ENCODE peak calls at places on chromosome X, in six cellular contexts. One of them, this sample, is unnamed.

GRCh38 chrX:136761410-136761809 is 19.3 kb downstream of the ARHGEF6 start:
- DNase-seq in RWPE1: no peak
- DNase-seq in suprapubic skin: no peak
- DNase-seq in body of pancreas: no peak
- DNase-seq in endothelial cell: no peak
- DNase-seq in AG04450: no peak
- DNase-seq in this sample: no peak

GRCh38 chrX:40646489-40647306 is 663 bp downstream of the CXorf38 start:
- DNase-seq in RWPE1: peak
- DNase-seq in suprapubic skin: peak
- DNase-seq in body of pancreas: peak
- DNase-seq in endothelial cell: peak
- DNase-seq in AG04450: no peak
- DNase-seq in this sample: peak

GRCh38 chrX:72258174-72258573 is 18.9 kb downstream of the RPS4X start:
- DNase-seq in RWPE1: no peak
- DNase-seq in suprapubic skin: no peak
- DNase-seq in body of pancreas: no peak
- DNase-seq in endothelial cell: no peak
- DNase-seq in AG04450: peak
- DNase-seq in this sample: peak

GRCh38 chrX:14529288-14529989 is at the start of gene GLRA2:
- DNase-seq in RWPE1: peak
- DNase-seq in suprapubic skin: no peak
- DNase-seq in body of pancreas: no peak
- DNase-seq in endothelial cell: peak
- DNase-seq in AG04450: no peak
- DNase-seq in this sample: peak

GRCh38 chrX:66731398-66731797 is 92.5 kb upstream of the EDA2R start:
- DNase-seq in RWPE1: no peak
- DNase-seq in suprapubic skin: no peak
- DNase-seq in body of pancreas: no peak
- DNase-seq in endothelial cell: no peak
- DNase-seq in AG04450: peak
- DNase-seq in this sample: no peak

GRCh38 chrX:34563061-34563460 is 94.0 kb downstream of the TMEM47 start:
- DNase-seq in RWPE1: no peak
- DNase-seq in suprapubic skin: no peak
- DNase-seq in body of pancreas: no peak
- DNase-seq in endothelial cell: no peak
- DNase-seq in AG04450: no peak
- DNase-seq in this sample: no peak

GRCh38 chrX:40495659-40496058 is 85.1 kb upstream of the ATP6AP2 start:
- DNase-seq in RWPE1: no peak
- DNase-seq in suprapubic skin: no peak
- DNase-seq in body of pancreas: no peak
- DNase-seq in endothelial cell: no peak
- DNase-seq in AG04450: no peak
- DNase-seq in this sample: no peak

GRCh38 chrX:43655151-43655676 is 885 bp upstream of the MAOA start:
- DNase-seq in RWPE1: peak
- DNase-seq in suprapubic skin: peak
- DNase-seq in body of pancreas: peak
- DNase-seq in endothelial cell: peak
- DNase-seq in AG04450: no peak
- DNase-seq in this sample: peak

GRCh38 chrX:155613927-155614559 is 1.3 kb upstream of the TMLHE start:
- DNase-seq in RWPE1: no peak
- DNase-seq in suprapubic skin: no peak
- DNase-seq in body of pancreas: no peak
- DNase-seq in endothelial cell: no peak
- DNase-seq in AG04450: no peak
- DNase-seq in this sample: no peak

GRCh38 chrX:149950681-149951080 is 12.4 kb upstream of the EOLA2 start:
- DNase-seq in RWPE1: peak
- DNase-seq in suprapubic skin: no peak
- DNase-seq in body of pancreas: peak
- DNase-seq in endothelial cell: no peak
- DNase-seq in AG04450: peak
- DNase-seq in this sample: peak

GRCh38 chrX:107683124-107683895 is 55.0 kb downstream of the PRPS1 start:
- DNase-seq in RWPE1: no peak
- DNase-seq in suprapubic skin: no peak
- DNase-seq in body of pancreas: peak
- DNase-seq in endothelial cell: no peak
- DNase-seq in AG04450: no peak
- DNase-seq in this sample: no peak

GRCh38 chrX:118729043-118729652 is 1.7 kb downstream of the IL13RA1 start:
- DNase-seq in RWPE1: no peak
- DNase-seq in suprapubic skin: no peak
- DNase-seq in body of pancreas: no peak
- DNase-seq in endothelial cell: no peak
- DNase-seq in AG04450: no peak
- DNase-seq in this sample: no peak

GRCh38 chrX:82141942-82142341 is 940.0 kb downstream of the SH3BGRL start:
- DNase-seq in RWPE1: no peak
- DNase-seq in suprapubic skin: no peak
- DNase-seq in body of pancreas: no peak
- DNase-seq in endothelial cell: no peak
- DNase-seq in AG04450: no peak
- DNase-seq in this sample: no peak

GRCh38 chrX:140765043-140765784 is 55.7 kb downstream of the LINC00632 start:
- DNase-seq in RWPE1: no peak
- DNase-seq in suprapubic skin: no peak
- DNase-seq in body of pancreas: peak
- DNase-seq in endothelial cell: peak
- DNase-seq in AG04450: peak
- DNase-seq in this sample: no peak

GRCh38 chrX:119617511-119618164 is 11.4 kb upstream of the NKRF start:
- DNase-seq in RWPE1: no peak
- DNase-seq in suprapubic skin: no peak
- DNase-seq in body of pancreas: peak
- DNase-seq in endothelial cell: no peak
- DNase-seq in AG04450: no peak
- DNase-seq in this sample: no peak

GRCh38 chrX:148691456-148691855 is 191.0 kb downstream of the AFF2 start:
- DNase-seq in RWPE1: no peak
- DNase-seq in suprapubic skin: no peak
- DNase-seq in body of pancreas: no peak
- DNase-seq in endothelial cell: no peak
- DNase-seq in AG04450: no peak
- DNase-seq in this sample: no peak

GRCh38 chrX:109848451-109849050 is 115.5 kb upstream of the ACSL4 start:
- DNase-seq in RWPE1: no peak
- DNase-seq in suprapubic skin: no peak
- DNase-seq in body of pancreas: no peak
- DNase-seq in endothelial cell: no peak
- DNase-seq in AG04450: no peak
- DNase-seq in this sample: no peak

GRCh38 chrX:140701480-140701879 is 8.1 kb upstream of the LINC00632 start:
- DNase-seq in RWPE1: peak
- DNase-seq in suprapubic skin: no peak
- DNase-seq in body of pancreas: peak
- DNase-seq in endothelial cell: no peak
- DNase-seq in AG04450: no peak
- DNase-seq in this sample: no peak

GRCh38 chrX:46713672-46714487 is 45.0 kb downstream of the SLC9A7 start:
- DNase-seq in RWPE1: no peak
- DNase-seq in suprapubic skin: no peak
- DNase-seq in body of pancreas: no peak
- DNase-seq in endothelial cell: no peak
- DNase-seq in AG04450: peak
- DNase-seq in this sample: no peak

GRCh38 chrX:71181558-71181909 is 36.9 kb downstream of the NLGN3 start:
- DNase-seq in RWPE1: no peak
- DNase-seq in suprapubic skin: no peak
- DNase-seq in body of pancreas: peak
- DNase-seq in endothelial cell: peak
- DNase-seq in AG04450: no peak
- DNase-seq in this sample: no peak

GRCh38 chrX:12383196-12383595 is 244.9 kb downstream of the FRMPD4 start:
- DNase-seq in RWPE1: no peak
- DNase-seq in suprapubic skin: no peak
- DNase-seq in body of pancreas: no peak
- DNase-seq in endothelial cell: no peak
- DNase-seq in AG04450: no peak
- DNase-seq in this sample: no peak

GRCh38 chrX:101986571-101986970 is 54.7 kb upstream of the ZMAT1 start:
- DNase-seq in RWPE1: no peak
- DNase-seq in suprapubic skin: no peak
- DNase-seq in body of pancreas: no peak
- DNase-seq in endothelial cell: no peak
- DNase-seq in AG04450: no peak
- DNase-seq in this sample: no peak

GRCh38 chrX:12434493-12434892 is 296.2 kb downstream of the FRMPD4 start:
- DNase-seq in RWPE1: no peak
- DNase-seq in suprapubic skin: no peak
- DNase-seq in body of pancreas: no peak
- DNase-seq in endothelial cell: no peak
- DNase-seq in AG04450: no peak
- DNase-seq in this sample: no peak

GRCh38 chrX:337331-337831 is 18.8 kb upstream of the GTPBP6 start:
- DNase-seq in RWPE1: no peak
- DNase-seq in suprapubic skin: no peak
- DNase-seq in body of pancreas: no peak
- DNase-seq in endothelial cell: no peak
- DNase-seq in AG04450: no peak
- DNase-seq in this sample: no peak

GRCh38 chrX:344371-344901 is 25.8 kb upstream of the GTPBP6 start:
- DNase-seq in RWPE1: no peak
- DNase-seq in suprapubic skin: peak
- DNase-seq in body of pancreas: no peak
- DNase-seq in endothelial cell: no peak
- DNase-seq in AG04450: no peak
- DNase-seq in this sample: no peak

GRCh38 chrX:153766871-153767673 is 3.0 kb downstream of the PLXNB3 start:
- DNase-seq in RWPE1: no peak
- DNase-seq in suprapubic skin: no peak
- DNase-seq in body of pancreas: no peak
- DNase-seq in endothelial cell: no peak
- DNase-seq in AG04450: no peak
- DNase-seq in this sample: no peak

GRCh38 chrX:22666441-22666840 is 333.3 kb upstream of the DDX53 start:
- DNase-seq in RWPE1: no peak
- DNase-seq in suprapubic skin: no peak
- DNase-seq in body of pancreas: no peak
- DNase-seq in endothelial cell: peak
- DNase-seq in AG04450: no peak
- DNase-seq in this sample: no peak

GRCh38 chrX:18047440-18047940 is 173.2 kb downstream of the BEND2 start:
- DNase-seq in RWPE1: peak
- DNase-seq in suprapubic skin: no peak
- DNase-seq in body of pancreas: no peak
- DNase-seq in endothelial cell: no peak
- DNase-seq in AG04450: no peak
- DNase-seq in this sample: no peak

GRCh38 chrX:148601034-148601433 is 100.6 kb downstream of the AFF2 start:
- DNase-seq in RWPE1: peak
- DNase-seq in suprapubic skin: no peak
- DNase-seq in body of pancreas: no peak
- DNase-seq in endothelial cell: no peak
- DNase-seq in AG04450: no peak
- DNase-seq in this sample: no peak

DNA sequence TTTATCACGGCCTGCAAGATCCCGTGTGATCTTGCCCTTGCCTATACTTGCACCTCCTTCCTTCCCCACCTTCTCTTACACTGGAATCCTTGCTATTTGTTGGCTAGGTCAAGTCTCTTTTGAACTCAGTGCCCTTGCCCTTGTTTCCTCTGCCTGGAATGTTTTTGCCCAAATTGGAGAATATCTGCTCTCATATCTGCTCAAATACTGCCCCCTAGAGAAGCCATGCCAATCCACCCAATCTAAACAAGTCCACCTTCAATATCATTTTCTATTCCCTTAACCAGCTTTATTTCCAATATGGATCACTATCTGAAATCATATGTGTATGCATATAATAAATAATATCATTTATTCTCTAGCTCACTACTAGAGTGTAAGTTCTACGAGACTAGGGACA is 1044.2 kb upstream of the FTHL17 start:
- DNase-seq in RWPE1: no peak
- DNase-seq in suprapubic skin: no peak
- DNase-seq in body of pancreas: no peak
- DNase-seq in endothelial cell: no peak
- DNase-seq in AG04450: no peak
- DNase-seq in this sample: peak
- TF ChIP-seq CTCF in RWPE1: no peak
- TF ChIP-seq CTCF in suprapubic skin: no peak
- TF ChIP-seq CTCF in body of pancreas: no peak
- TF ChIP-seq CTCF in endothelial cell: peak
- TF ChIP-seq CTCF in AG04450: no peak
- TF ChIP-seq CTCF in this sample: no peak

GRCh38 chrX:29690061-29690460 is 525.3 kb upstream of the MAGEB2 start:
- DNase-seq in RWPE1: no peak
- DNase-seq in suprapubic skin: no peak
- DNase-seq in body of pancreas: no peak
- DNase-seq in endothelial cell: no peak
- DNase-seq in AG04450: no peak
- DNase-seq in this sample: no peak

GRCh38 chrX:29691044-29691443 is 524.3 kb upstream of the MAGEB2 start:
- DNase-seq in RWPE1: no peak
- DNase-seq in suprapubic skin: no peak
- DNase-seq in body of pancreas: no peak
- DNase-seq in endothelial cell: no peak
- DNase-seq in AG04450: no peak
- DNase-seq in this sample: no peak

GRCh38 chrX:29687687-29688086 is 527.7 kb upstream of the MAGEB2 start:
- DNase-seq in RWPE1: peak
- DNase-seq in suprapubic skin: no peak
- DNase-seq in body of pancreas: no peak
- DNase-seq in endothelial cell: no peak
- DNase-seq in AG04450: no peak
- DNase-seq in this sample: no peak
- TF ChIP-seq CTCF in RWPE1: no peak
- TF ChIP-seq CTCF in suprapubic skin: no peak
- TF ChIP-seq CTCF in body of pancreas: no peak
- TF ChIP-seq CTCF in endothelial cell: no peak
- TF ChIP-seq CTCF in AG04450: peak
- TF ChIP-seq CTCF in this sample: no peak

GRCh38 chrX:51804741-51805140 is 61.5 kb downstream of the GSPT2 start:
- DNase-seq in RWPE1: no peak
- DNase-seq in suprapubic skin: no peak
- DNase-seq in body of pancreas: no peak
- DNase-seq in endothelial cell: no peak
- DNase-seq in AG04450: no peak
- DNase-seq in this sample: no peak
- TF ChIP-seq CTCF in RWPE1: no peak
- TF ChIP-seq CTCF in suprapubic skin: no peak
- TF ChIP-seq CTCF in body of pancreas: no peak
- TF ChIP-seq CTCF in endothelial cell: peak
- TF ChIP-seq CTCF in AG04450: peak
- TF ChIP-seq CTCF in this sample: peak

GRCh38 chrX:131763674-131764073 is 219.8 kb downstream of the OR13H1 start:
- DNase-seq in RWPE1: no peak
- DNase-seq in suprapubic skin: no peak
- DNase-seq in body of pancreas: no peak
- DNase-seq in endothelial cell: no peak
- DNase-seq in AG04450: no peak
- DNase-seq in this sample: no peak

GRCh38 chrX:131764224-131764623 is 220.3 kb downstream of the OR13H1 start:
- DNase-seq in RWPE1: no peak
- DNase-seq in suprapubic skin: no peak
- DNase-seq in body of pancreas: no peak
- DNase-seq in endothelial cell: no peak
- DNase-seq in AG04450: no peak
- DNase-seq in this sample: no peak

GRCh38 chrX:131762802-131763234 is 218.9 kb downstream of the OR13H1 start:
- DNase-seq in RWPE1: no peak
- DNase-seq in suprapubic skin: no peak
- DNase-seq in body of pancreas: no peak
- DNase-seq in endothelial cell: peak
- DNase-seq in AG04450: no peak
- DNase-seq in this sample: no peak
- TF ChIP-seq CTCF in RWPE1: no peak
- TF ChIP-seq CTCF in suprapubic skin: no peak
- TF ChIP-seq CTCF in body of pancreas: peak
- TF ChIP-seq CTCF in endothelial cell: no peak
- TF ChIP-seq CTCF in AG04450: no peak
- TF ChIP-seq CTCF in this sample: no peak